ENCODE peak calls at places on chromosomes 3 and 15, in ten cellular contexts. U is upper lobe of left lung; A is suprapubic skin; Q is activated CD8-positive, alpha-beta T cell treated with anti-CD3 and anti-CD28 coated beads for 36 hours; Z is stomach; L is PC-9; I is sigmoid colon; O is H1; N is fibroblast of the aortic adventitia; Y is fibroblast of lung. X is an unnamed sample.

GRCh38 chr15:100891316-100892012 is 11.8 kb downstream of the ALDH1A3 start:
- DNase-seq in L (peak), N (no peak), I (peak), U (no peak), A (peak), Z (peak), O (no peak), Y (no peak), Q (no peak), X (no peak)

GRCh38 chr15:70121656-70122297 is 24.1 kb upstream of the TLE3 start:
- DNase-seq in I (peak), Q (no peak), O (no peak), L (no peak), Y (peak), A (peak), N (peak), Z (peak), U (no peak), X (no peak)

GRCh38 chr3:127685708-127686511 is 13.2 kb downstream of the ABTB1 start:
- DNase-seq in Q (no peak), Z (no peak), Y (no peak), I (no peak), O (no peak), N (no peak), A (no peak), U (no peak), L (no peak), X (no peak)

GRCh38 chr3:150870406-150870805 is 34.8 kb downstream of the MINDY4B start:
- DNase-seq in O (no peak), Z (no peak), L (no peak), N (peak), Q (no peak), Y (peak), A (no peak), I (no peak), U (no peak), X (no peak)

GRCh38 chr3:72437666-72438065 is 410.6 kb downstream of the SHQ1 start:
- DNase-seq in O (no peak), Y (no peak), L (no peak), I (no peak), Q (no peak), N (no peak), U (no peak), Z (no peak), A (no peak), X (no peak)

GRCh38 chr15:57708047-57708446 is 1.5 kb downstream of the POLR2M start:
- DNase-seq in Z (no peak), O (no peak), Q (no peak), I (no peak), A (no peak), Y (peak), U (no peak), L (no peak), N (peak), X (no peak)

GRCh38 chr3:96970211-96970610 is 155.8 kb downstream of the EPHA6 start:
- DNase-seq in L (no peak), A (no peak), Z (no peak), N (no peak), I (no peak), U (no peak), Y (no peak), O (no peak), Q (no peak), X (no peak)

GRCh38 chr15:32721594-32721993 is 3.8 kb downstream of the GREM1 start:
- DNase-seq in Y (no peak), O (no peak), I (no peak), N (no peak), U (no peak), A (no peak), Z (no peak), L (no peak), Q (no peak), X (no peak)

GRCh38 chr3:10006048-10006761 is 19.6 kb upstream of the EMC3 start:
- DNase-seq in I (peak), L (no peak), U (no peak), Z (no peak), O (no peak), Q (no peak), Y (no peak), N (no peak), A (no peak), X (no peak)

GRCh38 chr3:126267169-126267975 is 87.0 kb upstream of the ALDH1L1 start:
- DNase-seq in O (peak), I (peak), A (no peak), Y (peak), N (peak), U (peak), L (peak), Q (no peak), Z (peak), X (no peak)

GRCh38 chr3:146117406-146118285 is 43.3 kb downstream of the PLOD2 start:
- DNase-seq in L (no peak), A (no peak), Y (peak), I (no peak), O (no peak), N (peak), U (no peak), Q (no peak), Z (no peak), X (no peak)

GRCh38 chr3:112084980-112085697 is 1.1 kb upstream of the C3orf52 start:
- DNase-seq in I (no peak), O (no peak), Z (no peak), A (no peak), U (no peak), L (peak), Q (no peak), N (no peak), Y (no peak), X (no peak)

GRCh38 chr3:105394177-105394576 is 27.5 kb downstream of the ALCAM start:
- DNase-seq in O (no peak), Z (no peak), I (no peak), Q (no peak), Y (no peak), N (no peak), L (no peak), U (no peak), A (no peak), X (no peak)

GRCh38 chr3:100159564-100160153 is 45.4 kb upstream of the FILIP1L start:
- DNase-seq in Z (no peak), L (peak), Y (peak), O (no peak), Q (no peak), N (peak), U (no peak), A (no peak), I (no peak), X (no peak)

GRCh38 chr3:182501861-182502260 is 291.4 kb upstream of the ATP11B start:
- DNase-seq in A (no peak), L (no peak), I (no peak), N (no peak), Y (no peak), O (no peak), Q (no peak), Z (no peak), U (no peak), X (no peak)

GRCh38 chr3:190053919-190054672 is 66.6 kb downstream of the P3H2 start:
- DNase-seq in Z (no peak), U (no peak), I (no peak), L (peak), Q (no peak), A (no peak), Y (peak), N (peak), O (no peak), X (no peak)

GRCh38 chr15:68590721-68591389 is 12.1 kb downstream of the CORO2B start:
- DNase-seq in N (no peak), O (no peak), U (no peak), Q (no peak), Z (no peak), L (no peak), Y (no peak), A (no peak), I (no peak), X (no peak)

GRCh38 chr15:38069001-38069400 is 134.6 kb downstream of the TMCO5A start:
- DNase-seq in Y (peak), Z (peak), N (peak), Q (peak), A (no peak), L (peak), U (peak), I (no peak), O (no peak), X (no peak)

GRCh38 chr3:113329757-113330156 is 111.5 kb downstream of the CFAP44 start:
- DNase-seq in Y (peak), Q (no peak), A (no peak), U (no peak), I (no peak), L (no peak), N (peak), Z (no peak), O (no peak), X (no peak)

GRCh38 chr3:113331187-113331586 is 110.1 kb downstream of the CFAP44 start:
- DNase-seq in A (no peak), Y (no peak), U (no peak), I (no peak), N (no peak), O (no peak), Q (no peak), Z (no peak), L (no peak), X (no peak)

GRCh38 chr3:113330742-113331141 is 110.6 kb downstream of the CFAP44 start:
- DNase-seq in I (no peak), A (no peak), Q (no peak), Z (no peak), Y (no peak), L (no peak), N (no peak), U (no peak), O (no peak), X (no peak)
- TF ChIP-seq CTCF in I (no peak), A (no peak), Q (no peak), Z (no peak), Y (no peak), L (no peak), N (no peak), U (no peak), O (no peak), X (no peak)

GRCh38 chr15:28020644-28021043 is 78.5 kb downstream of the OCA2 start:
- DNase-seq in Z (no peak), Y (no peak), N (no peak), A (no peak), L (no peak), Q (no peak), U (no peak), I (no peak), O (no peak), X (no peak)

GRCh38 chr15:28017423-28017924 is 81.6 kb downstream of the OCA2 start:
- DNase-seq in I (no peak), A (peak), Z (no peak), Q (no peak), N (no peak), U (no peak), Y (no peak), L (no peak), O (no peak), X (no peak)

GRCh38 chr15:28021281-28022039 is 77.7 kb downstream of the OCA2 start:
- DNase-seq in Z (no peak), O (peak), N (no peak), A (no peak), L (peak), Q (peak), U (peak), Y (peak), I (no peak), X (no peak)

GRCh38 chr15:28018291-28019044 is 80.6 kb downstream of the OCA2 start:
- DNase-seq in A (peak), N (no peak), L (no peak), O (no peak), U (no peak), Y (no peak), Z (no peak), I (no peak), Q (no peak), X (no peak)

DNA sequence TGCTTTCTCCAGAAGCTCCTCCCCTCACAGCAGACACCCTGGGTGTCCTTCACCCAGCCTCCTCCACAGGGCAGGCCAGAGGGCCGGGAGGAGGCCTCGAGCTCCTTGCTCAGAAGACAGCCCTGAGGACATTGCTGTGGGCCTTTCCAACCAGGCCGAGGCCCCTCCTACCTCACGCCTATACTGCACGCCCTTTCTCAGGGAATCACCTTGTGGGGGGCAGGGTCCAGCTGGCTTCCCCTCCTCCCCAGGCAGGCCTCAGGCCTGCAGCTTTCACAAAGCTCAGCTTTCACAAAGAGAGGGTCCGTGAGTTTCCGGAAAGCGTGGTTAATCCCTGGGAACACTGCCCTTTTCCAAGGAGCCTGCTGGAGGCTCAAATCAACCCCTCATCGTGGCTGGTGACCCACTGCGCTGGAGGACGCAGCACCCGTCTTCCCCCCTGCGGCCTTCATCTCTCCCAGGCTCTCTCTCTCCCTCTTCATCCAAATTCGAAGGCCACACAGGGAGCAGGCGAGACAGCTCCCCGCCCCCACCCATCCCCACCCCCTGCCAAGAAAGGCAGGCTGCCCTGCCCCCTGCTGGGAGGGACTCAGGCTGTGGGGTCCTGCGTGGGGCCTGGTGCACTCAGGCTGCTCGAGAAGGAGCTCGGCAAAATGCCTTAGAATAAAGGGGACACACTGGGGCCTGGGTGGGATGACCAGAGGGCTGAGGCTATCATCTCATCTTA is 79.4 kb downstream of the OCA2 start:
- DNase-seq in Y (no peak), I (no peak), L (no peak), Z (no peak), N (no peak), U (no peak), O (no peak), Q (no peak), A (no peak), X (no peak)
- TF ChIP-seq CTCF in Y (no peak), I (no peak), L (no peak), Z (no peak), N (no peak), U (no peak), O (no peak), Q (no peak), A (no peak), X (no peak)

DNA sequence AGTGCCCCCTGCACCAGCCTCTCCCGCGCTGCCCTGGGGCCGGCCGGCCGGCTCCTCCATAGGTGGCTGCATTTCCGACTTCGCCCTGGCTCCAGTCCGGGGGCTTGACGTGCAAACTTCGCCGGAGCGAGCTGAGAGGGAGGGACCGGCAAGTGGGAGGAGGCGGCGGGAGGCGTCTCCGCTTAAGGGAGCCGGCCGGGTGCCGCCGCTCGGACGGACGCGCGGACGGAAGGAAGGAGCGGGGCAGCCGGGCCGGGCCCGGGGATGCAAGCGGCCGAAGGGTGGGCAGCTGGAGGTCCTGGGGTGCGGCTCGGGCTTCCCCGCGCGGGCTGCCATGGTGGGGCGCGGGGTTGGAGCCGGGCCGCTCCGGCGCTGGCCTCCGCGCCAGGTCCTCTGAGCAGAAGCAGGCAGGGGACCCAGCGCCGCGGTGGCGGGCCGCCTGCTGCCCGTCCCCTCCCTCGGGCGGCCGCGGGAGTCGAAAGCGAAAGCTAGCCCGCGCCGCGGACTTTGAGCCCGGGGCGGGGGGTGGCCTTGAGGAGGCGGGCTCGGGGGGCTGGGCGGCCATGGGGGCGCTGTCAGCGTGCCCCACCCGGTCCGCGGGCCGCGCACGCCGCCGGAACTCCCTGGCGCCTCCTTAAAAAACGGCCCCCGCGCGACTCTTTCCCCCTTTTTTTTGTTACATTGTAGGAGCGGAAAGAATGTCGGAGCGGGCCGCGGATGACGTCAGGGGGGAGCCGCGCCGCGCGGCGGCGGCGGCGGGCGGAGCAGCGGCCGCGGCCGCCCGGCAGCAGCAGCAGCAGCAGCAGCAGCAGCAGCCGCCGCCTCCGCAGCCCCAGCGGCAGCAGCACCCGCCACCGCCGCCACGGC is at the start of gene SCAANT1:
- DNase-seq in Q (peak), Y (peak), N (peak), A (peak), I (peak), U (peak), L (peak), O (peak), Z (peak), X (peak)
- TF ChIP-seq CTCF in Q (no peak), Y (no peak), N (no peak), A (no peak), I (no peak), U (peak), L (no peak), O (no peak), Z (no peak), X (no peak)

GRCh38 chr3:192090586-192090985 is 629.6 kb downstream of the PYDC2 start:
- DNase-seq in Q (no peak), I (no peak), A (no peak), Y (no peak), O (peak), L (no peak), N (no peak), Z (no peak), U (no peak), X (no peak)
- TF ChIP-seq CTCF in Q (no peak), I (no peak), A (no peak), Y (no peak), O (no peak), L (no peak), N (no peak), Z (no peak), U (no peak), X (no peak)

DNA sequence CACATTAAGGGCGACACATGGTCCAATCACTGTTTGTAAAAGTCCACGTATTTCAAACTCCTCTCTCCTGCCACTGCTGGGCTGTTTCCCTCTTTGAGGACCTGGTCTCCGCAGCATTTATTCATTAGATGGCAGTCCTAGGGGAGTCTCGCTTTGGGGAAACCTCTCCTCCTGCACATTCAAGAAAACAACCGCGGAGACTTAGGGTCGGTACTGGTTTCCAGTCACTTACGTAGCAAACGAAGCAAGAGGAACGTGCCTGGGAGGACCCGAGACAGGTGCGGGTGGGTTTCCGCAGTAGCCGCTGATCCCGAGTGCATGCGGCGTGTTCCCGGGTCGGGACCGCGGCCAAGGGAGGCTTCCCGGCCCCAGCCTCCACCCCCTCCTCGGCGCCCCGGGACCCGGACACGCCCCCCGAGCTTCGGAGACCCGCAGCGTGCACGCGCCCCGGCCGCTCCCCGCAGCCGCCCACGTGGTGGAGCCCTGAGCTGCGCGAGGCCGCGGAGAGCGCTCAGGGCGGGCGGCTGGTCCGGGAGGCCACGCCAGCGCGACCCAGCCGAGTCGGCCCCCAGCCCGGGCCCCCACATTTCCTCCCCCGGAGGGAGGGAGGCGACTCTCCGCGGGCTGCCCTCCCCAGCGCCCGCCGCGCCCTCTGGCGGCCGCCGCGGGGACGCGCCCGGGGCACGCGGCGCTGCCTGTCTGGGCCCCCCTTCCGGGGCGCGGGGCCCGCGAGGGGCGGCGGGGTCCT is 1.1 kb upstream of the IGF1R start:
- DNase-seq in A (peak), N (peak), Q (peak), Y (peak), U (peak), I (peak), L (peak), O (peak), Z (peak), X (peak)
- TF ChIP-seq CTCF in A (peak), N (peak), Q (peak), Y (no peak), U (peak), I (no peak), L (no peak), O (peak), Z (no peak), X (peak)

GRCh38 chr3:66744521-66744920 is 243.7 kb upstream of the LRIG1 start:
- DNase-seq in Z (no peak), I (no peak), O (no peak), N (no peak), Q (no peak), U (no peak), Y (no peak), A (no peak), L (no peak), X (no peak)
- TF ChIP-seq CTCF in Z (no peak), I (no peak), O (no peak), N (no peak), Q (no peak), U (no peak), Y (no peak), A (no peak), L (no peak), X (no peak)

DNA sequence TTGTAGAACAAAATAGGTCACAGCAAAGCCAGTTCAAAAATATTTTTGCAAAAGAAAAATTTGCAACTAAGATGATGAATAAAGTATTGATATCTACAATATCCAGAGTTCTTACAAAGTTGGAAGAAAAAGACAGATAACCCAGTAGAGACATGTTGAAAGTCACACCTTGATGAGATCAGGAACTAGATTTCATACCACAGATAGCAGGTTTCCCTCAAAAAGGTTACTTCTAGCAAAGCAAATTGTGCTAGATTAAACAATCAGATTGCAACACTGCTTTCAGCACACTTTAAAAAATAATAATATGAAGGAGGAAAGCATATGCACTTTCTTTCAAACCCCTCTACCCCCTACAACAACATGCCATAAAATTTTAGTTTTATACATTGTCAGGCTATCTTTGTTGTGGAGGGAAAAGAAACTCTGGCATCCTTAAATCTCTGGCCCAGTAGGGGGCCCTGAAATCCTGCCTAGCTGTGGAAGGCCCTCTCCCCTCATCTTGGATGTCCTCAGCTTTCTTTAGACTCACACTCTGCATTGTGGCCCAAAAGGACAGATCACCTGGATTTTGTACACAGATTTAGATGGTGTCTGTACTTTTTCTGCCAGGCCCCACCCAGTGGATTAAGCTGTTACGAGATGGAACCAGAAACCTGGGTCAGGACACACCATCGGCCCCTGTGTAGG is 50.9 kb downstream of the CCR3 start:
- DNase-seq in I (no peak), Z (no peak), Y (no peak), N (no peak), A (no peak), L (no peak), O (no peak), Q (no peak), U (no peak), X (no peak)
- TF ChIP-seq CTCF in I (no peak), Z (no peak), Y (peak), N (no peak), A (no peak), L (no peak), O (no peak), Q (peak), U (no peak), X (no peak)

DNA sequence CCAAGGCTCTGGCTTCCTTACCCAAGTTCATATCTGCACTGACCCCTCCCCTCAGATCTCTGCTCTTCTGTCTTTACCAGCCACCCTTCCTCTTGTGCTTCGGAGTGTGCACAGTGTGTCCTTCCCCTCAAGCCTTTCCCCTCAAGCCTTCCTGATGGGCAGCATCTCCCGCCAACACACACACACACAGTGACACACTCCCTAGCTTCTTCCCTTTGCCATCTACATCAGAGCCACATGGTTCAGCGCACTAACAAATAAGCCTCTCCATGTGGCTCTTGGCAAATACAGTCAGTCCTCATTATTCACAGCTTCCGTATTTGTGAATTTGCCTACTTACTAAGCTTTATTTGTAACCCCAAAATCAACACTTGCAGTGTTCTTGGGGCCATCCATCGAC is 37.5 kb downstream of the SH3BP5 start:
- DNase-seq in Q (no peak), A (no peak), U (peak), L (no peak), I (peak), Z (no peak), Y (no peak), N (no peak), O (no peak), X (no peak)
- TF ChIP-seq CTCF in Q (no peak), A (no peak), U (no peak), L (no peak), I (no peak), Z (no peak), Y (no peak), N (no peak), O (no peak), X (no peak)

X was measured in natural killer cell.